ENCODE peak calls at places on chromosome 20, in four cellular contexts. K is mesendoderm, U is spleen, Y is lower lobe of right lung. A is an unnamed sample. For H3K4me1, the result is how much of the 10 kb centered on the place peaks cover.

GRCh38 chr20:61562897-61563504 is 310.9 kb downstream of the CDH4 start:
- DNase-seq in K (no peak), U (peak), Y (peak), A (no peak)

GRCh38 chr20:59291740-59292139 is 8.7 kb upstream of the EDN3 start:
- DNase-seq in K (no peak), U (no peak), Y (no peak), A (no peak)

GRCh38 chr20:48776306-48776705 is 51.5 kb downstream of the PREX1 start:
- DNase-seq in K (no peak), U (peak), Y (no peak), A (no peak)

GRCh38 chr20:25308671-25309394 is 60.9 kb downstream of the PYGB start:
- DNase-seq in K (no peak), U (peak), Y (peak), A (no peak)

GRCh38 chr20:62804632-62805364 is at the start of gene OGFR:
- DNase-seq in K (peak), U (peak), Y (peak), A (peak)

GRCh38 chr20:58597021-58597940 is 53.8 kb upstream of the STX16 start:
- DNase-seq in K (no peak), U (peak), Y (no peak), A (no peak)

GRCh38 chr20:51338692-51339440 is 203.7 kb downstream of the NFATC2 start:
- DNase-seq in K (no peak), U (no peak), Y (no peak), A (no peak)

GRCh38 chr20:57264151-57264792 is 2.2 kb downstream of the BMP7 start:
- DNase-seq in K (peak), U (no peak), Y (no peak), A (no peak)

GRCh38 chr20:53752971-53753879 is 159.6 kb upstream of the ZNF217 start:
- DNase-seq in K (peak), U (no peak), Y (no peak), A (no peak)

GRCh38 chr20:49866051-49866450 is 49.3 kb downstream of the SPATA2 start:
- DNase-seq in K (no peak), U (no peak), Y (no peak), A (no peak)
- H3K4me1 ChIP-seq in K (under half), U (under half), Y (under half), A (under half)

DNA sequence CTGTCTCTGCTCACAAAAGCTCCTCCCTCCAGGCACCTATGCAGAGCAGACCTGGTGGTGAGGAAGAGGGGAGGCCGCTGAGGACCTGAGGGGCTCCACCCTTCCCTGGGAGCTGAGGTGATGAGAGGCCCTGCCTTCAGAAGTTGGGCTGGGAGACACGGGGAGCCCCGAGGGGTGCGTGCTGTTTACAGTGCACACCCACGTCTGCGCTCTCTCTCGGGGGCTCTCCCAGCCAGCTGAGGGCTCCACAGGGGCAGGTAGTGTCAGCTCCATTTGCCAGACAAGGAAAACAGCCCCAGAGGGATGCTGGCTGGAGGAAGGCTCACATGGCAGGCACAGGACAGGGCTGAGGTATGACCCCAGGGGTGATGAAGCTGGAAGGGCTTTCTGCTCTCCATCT is 13.5 kb upstream of the NOL4L start:
- DNase-seq in K (no peak), U (no peak), Y (no peak), A (no peak)
- H3K27ac ChIP-seq in K (no peak), U (no peak), Y (no peak), A (no peak)

GRCh38 chr20:31951203-31951529 is 680 bp downstream of the PDRG1 start:
- DNase-seq in K (no peak), U (no peak), Y (no peak), A (no peak)

GRCh38 chr20:31948008-31948407 is 3.8 kb downstream of the PDRG1 start:
- DNase-seq in K (peak), U (no peak), Y (no peak), A (no peak)

GRCh38 chr20:31951530-31952453 is at the start of gene PDRG1:
- DNase-seq in K (peak), U (peak), Y (peak), A (peak)

GRCh38 chr20:31953749-31954148 is 1.9 kb upstream of the PDRG1 start:
- DNase-seq in K (no peak), U (no peak), Y (no peak), A (no peak)

DNA sequence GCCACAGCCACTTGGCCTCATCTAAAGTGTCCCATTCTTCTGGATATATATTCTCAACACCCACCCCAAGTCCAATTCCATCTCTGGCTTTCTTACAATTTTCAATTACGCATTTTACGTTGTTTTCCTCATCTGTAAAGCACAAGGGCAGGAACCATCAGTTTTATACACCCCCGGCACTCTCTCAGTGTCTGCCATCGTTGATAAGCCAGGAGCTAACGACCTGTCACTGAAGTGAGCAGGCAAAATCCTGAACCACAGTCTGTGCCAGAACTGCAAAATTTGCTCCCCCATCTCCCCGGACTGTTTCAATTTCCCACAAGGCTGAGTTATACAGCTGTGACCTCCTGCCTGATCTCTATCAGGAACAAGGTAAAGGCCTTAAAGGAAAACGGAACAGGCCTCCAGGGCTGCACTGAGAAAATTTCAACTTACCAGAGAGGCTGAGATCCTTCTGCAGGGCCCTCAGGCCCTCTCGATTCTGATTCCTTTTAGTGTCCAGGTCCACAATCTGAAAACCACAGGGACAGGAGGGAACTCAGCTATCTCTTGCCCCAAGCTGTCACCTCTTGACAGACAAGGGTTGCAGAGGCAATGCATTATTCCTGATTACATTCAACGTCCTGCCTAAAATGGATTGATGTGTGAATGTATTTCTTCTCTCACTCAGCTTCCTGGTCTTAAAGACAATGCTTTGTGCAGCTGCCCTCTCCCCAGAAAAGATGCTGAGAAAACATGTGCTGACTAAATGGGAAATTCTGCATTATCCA is 1.8 kb downstream of the PDRG1 start:
- DNase-seq in K (no peak), U (no peak), Y (no peak), A (no peak)
- H3K4me3 ChIP-seq in K (no peak), U (no peak), Y (no peak), A (no peak)

GRCh38 chr20:21632654-21633053 is 72.8 kb upstream of the PAX1 start:
- DNase-seq in K (no peak), U (no peak), Y (no peak), A (no peak)
- H3K4me1 ChIP-seq in K (under half), U (under half), Y (under half), A (under half)

GRCh38 chr20:1415667-1416468 is 23.0 kb upstream of the FKBP1A start:
- DNase-seq in K (peak), U (no peak), Y (no peak), A (no peak)
- H3K27ac ChIP-seq in K (no peak), U (no peak), Y (no peak), A (no peak)

DNA sequence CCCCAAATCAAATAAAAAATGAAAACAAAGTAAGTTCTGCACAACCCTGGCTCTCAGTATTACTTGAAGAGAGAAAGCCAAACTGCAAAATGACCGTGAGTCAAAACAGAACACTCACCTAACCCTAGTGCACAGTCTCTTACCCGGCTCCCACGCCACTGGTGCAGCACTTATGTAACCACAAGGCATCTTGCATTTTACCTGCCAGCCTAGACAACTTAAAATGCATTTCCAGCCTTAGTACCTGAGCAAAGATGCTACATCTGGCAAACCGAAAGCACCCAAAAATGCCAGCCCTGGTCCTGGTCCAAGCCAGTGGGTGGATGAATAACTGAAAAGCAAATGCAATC is 12.4 kb upstream of the SIRPB1 start:
- DNase-seq in K (no peak), U (peak), Y (no peak), A (no peak)
- H3K4me3 ChIP-seq in K (no peak), U (no peak), Y (no peak), A (peak)

GRCh38 chr20:34315236-34315635 is 12.1 kb upstream of the AHCY start:
- DNase-seq in K (no peak), U (no peak), Y (no peak), A (no peak)
- H3K4me1 ChIP-seq in K (under half), U (under half), Y (under half), A (under half)

GRCh38 chr20:32535953-32536823 is 48.9 kb downstream of the NOL4L start:
- DNase-seq in K (peak), U (peak), Y (peak), A (peak)
- H3K27ac ChIP-seq in K (no peak), U (peak), Y (peak), A (peak)

DNA sequence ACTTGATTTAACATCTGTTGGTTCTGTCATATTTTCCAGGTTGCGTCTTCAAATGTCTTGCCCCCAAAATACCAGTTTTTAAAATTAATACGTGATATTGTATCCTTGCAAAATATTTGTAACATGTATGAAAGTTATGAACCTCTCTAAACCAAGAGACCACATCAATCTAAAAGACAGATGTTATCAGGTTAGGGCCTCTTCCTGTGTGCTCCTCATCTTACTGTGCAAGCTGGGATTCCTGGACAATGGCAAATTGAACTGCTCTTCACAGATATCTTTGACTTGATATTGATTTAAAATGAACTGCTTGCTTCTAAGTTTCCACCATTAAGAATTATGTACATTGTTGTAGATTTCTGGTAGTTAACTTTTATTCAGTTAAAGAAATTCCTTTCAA is 9.6 kb downstream of the TMEM239 start:
- DNase-seq in K (no peak), U (no peak), Y (no peak), A (no peak)
- H3K4me3 ChIP-seq in K (no peak), U (no peak), Y (no peak), A (no peak)

GRCh38 chr20:17872920-17873319 is 95.7 kb downstream of the SNX5 start:
- DNase-seq in K (no peak), U (peak), Y (no peak), A (no peak)

GRCh38 chr20:17875106-17875980 is 93.3 kb downstream of the SNX5 start:
- DNase-seq in K (no peak), U (no peak), Y (peak), A (no peak)

GRCh38 chr20:17875981-17876385 is 92.6 kb downstream of the SNX5 start:
- DNase-seq in K (peak), U (no peak), Y (no peak), A (no peak)

GRCh38 chr20:17873410-17874270 is 95.0 kb downstream of the SNX5 start:
- DNase-seq in K (no peak), U (peak), Y (peak), A (no peak)

GRCh38 chr20:17874271-17875105 is 94.1 kb downstream of the SNX5 start:
- DNase-seq in K (no peak), U (no peak), Y (no peak), A (no peak)
- H3K4me1 ChIP-seq in K (under half), U (under half), Y (under half), A (under half)